ENCODE peak calls at places on chromosomes 3 and 15, in seven cellular contexts. U is IMR-90, N is RWPE2, F is heart right ventricle, L is colonic mucosa, B is OCI-LY7, E is body of pancreas. I is an unnamed sample. For H3K9me3, the result is how much of the 10 kb centered on the place peaks cover.

GRCh38 chr3:131228522-131228921 is 153.1 kb upstream of the NUDT16 start:
- DNase-seq in B (no peak), L (no peak), E (no peak), F (no peak), U (no peak), N (no peak), I (no peak)

GRCh38 chr3:74613060-74613459 is 1.4 kb downstream of the CNTN3 start:
- DNase-seq in L (no peak), F (no peak), N (no peak), B (no peak), E (no peak), U (peak), I (no peak)

GRCh38 chr3:107825556-107825955 is 265.3 kb downstream of the CD47 start:
- DNase-seq in L (no peak), F (no peak), N (no peak), U (no peak), E (no peak), B (no peak), I (no peak)

GRCh38 chr15:69743091-69743490 is 290.5 kb downstream of the RPLP1 start:
- DNase-seq in N (no peak), E (no peak), F (no peak), U (no peak), B (no peak), L (no peak), I (no peak)

GRCh38 chr3:66228707-66229106 is 7.9 kb downstream of the SLC25A26 start:
- DNase-seq in F (no peak), E (no peak), L (no peak), U (peak), N (no peak), B (no peak), I (no peak)

GRCh38 chr3:97793415-97794019 is 28.3 kb upstream of the CRYBG3 start:
- DNase-seq in N (no peak), U (peak), E (no peak), B (peak), L (no peak), F (no peak), I (no peak)

GRCh38 chr15:63372018-63372705 is 9.5 kb downstream of the CA12 start:
- DNase-seq in U (peak), F (no peak), B (no peak), E (no peak), N (peak), L (no peak), I (no peak)

GRCh38 chr3:100717063-100717462 is 7.8 kb downstream of the TFG start:
- DNase-seq in E (no peak), N (no peak), L (no peak), B (no peak), F (no peak), U (no peak), I (no peak)

GRCh38 chr3:107928084-107928445 is 162.8 kb downstream of the CD47 start:
- DNase-seq in B (no peak), U (peak), L (no peak), N (no peak), E (no peak), F (no peak), I (no peak)

GRCh38 chr3:173138031-173138430 is 3.0 kb downstream of the SPATA16 start:
- DNase-seq in B (no peak), L (no peak), N (no peak), F (no peak), E (no peak), U (no peak), I (no peak)

GRCh38 chr3:31294430-31295149 is 238.1 kb upstream of the STT3B start:
- DNase-seq in U (peak), F (no peak), E (no peak), L (no peak), N (no peak), B (no peak), I (no peak)

GRCh38 chr3:86743233-86743632 is 247.7 kb downstream of the VGLL3 start:
- DNase-seq in N (no peak), U (no peak), E (no peak), F (no peak), L (no peak), B (no peak), I (no peak)

GRCh38 chr15:45522931-45523331 is 376 bp upstream of the SLC30A4 start:
- DNase-seq in F (no peak), U (peak), B (no peak), N (peak), L (no peak), E (no peak), I (peak)

GRCh38 chr15:97171556-97171955 is 788.9 kb upstream of the ARRDC4 start:
- DNase-seq in F (no peak), N (no peak), E (no peak), B (no peak), L (no peak), U (no peak), I (no peak)

GRCh38 chr3:178455264-178455663 is 81.0 kb upstream of the KCNMB2 start:
- DNase-seq in B (no peak), F (no peak), L (no peak), E (no peak), N (no peak), U (no peak), I (no peak)

GRCh38 chr3:187807086-187807862 is 62.0 kb upstream of the BCL6 start:
- DNase-seq in U (peak), E (no peak), F (no peak), N (no peak), B (no peak), L (no peak), I (no peak)

GRCh38 chr15:46934851-46935250 is 782.5 kb upstream of the SEMA6D start:
- DNase-seq in N (no peak), L (no peak), U (no peak), B (no peak), F (no peak), E (no peak), I (no peak)

GRCh38 chr15:46938169-46938568 is 779.1 kb upstream of the SEMA6D start:
- DNase-seq in E (no peak), N (no peak), L (no peak), F (no peak), U (no peak), B (no peak), I (no peak)

DNA sequence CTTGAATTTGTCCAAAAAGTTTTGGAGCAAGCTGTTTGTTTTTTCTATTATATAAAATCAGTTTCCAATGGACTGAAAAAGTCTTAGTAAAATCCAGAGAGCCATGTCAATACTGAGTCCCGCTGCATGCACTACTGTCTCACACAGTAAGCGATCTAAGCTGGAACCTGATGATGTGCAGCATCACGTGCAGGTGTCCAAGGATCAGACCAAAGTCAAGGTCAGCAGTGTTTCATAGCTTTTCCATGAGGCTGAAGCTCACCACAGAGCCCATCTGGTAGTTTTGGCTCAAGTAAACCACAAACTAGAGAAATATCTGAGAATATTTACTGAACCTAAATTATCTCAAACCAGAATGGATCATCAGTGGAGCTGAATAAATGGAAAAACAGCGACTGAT is 784.0 kb upstream of the SEMA6D start:
- DNase-seq in F (no peak), L (no peak), E (no peak), B (no peak), U (no peak), N (no peak), I (no peak)
- H3K9me3 ChIP-seq in F (under half), L (under half), E (under half), B (under half), U (under half), N (under half), I (under half)

GRCh38 chr3:44643024-44643423 is 5.5 kb upstream of the ZNF35 start:
- DNase-seq in B (no peak), E (no peak), L (no peak), N (no peak), U (no peak), F (no peak), I (no peak)

GRCh38 chr3:44647771-44648170 is 761 bp upstream of the ZNF35 start:
- DNase-seq in B (no peak), F (no peak), L (no peak), U (no peak), E (no peak), N (no peak), I (no peak)

GRCh38 chr3:44642337-44642736 is 6.2 kb upstream of the ZNF35 start:
- DNase-seq in N (no peak), L (no peak), U (no peak), F (no peak), B (no peak), E (no peak), I (no peak)
- H3K9me3 ChIP-seq in N (under half), L (under half), U (under half), F (half or more), B (under half), E (under half), I (under half)

GRCh38 chr3:155239960-155240359 is 53.5 kb downstream of the STRIT1 start:
- DNase-seq in F (no peak), B (no peak), U (no peak), N (no peak), L (no peak), E (no peak), I (no peak)
- H3K9me3 ChIP-seq in F (under half), B (under half), U (under half), N (under half), L (under half), E (under half), I (under half)

DNA sequence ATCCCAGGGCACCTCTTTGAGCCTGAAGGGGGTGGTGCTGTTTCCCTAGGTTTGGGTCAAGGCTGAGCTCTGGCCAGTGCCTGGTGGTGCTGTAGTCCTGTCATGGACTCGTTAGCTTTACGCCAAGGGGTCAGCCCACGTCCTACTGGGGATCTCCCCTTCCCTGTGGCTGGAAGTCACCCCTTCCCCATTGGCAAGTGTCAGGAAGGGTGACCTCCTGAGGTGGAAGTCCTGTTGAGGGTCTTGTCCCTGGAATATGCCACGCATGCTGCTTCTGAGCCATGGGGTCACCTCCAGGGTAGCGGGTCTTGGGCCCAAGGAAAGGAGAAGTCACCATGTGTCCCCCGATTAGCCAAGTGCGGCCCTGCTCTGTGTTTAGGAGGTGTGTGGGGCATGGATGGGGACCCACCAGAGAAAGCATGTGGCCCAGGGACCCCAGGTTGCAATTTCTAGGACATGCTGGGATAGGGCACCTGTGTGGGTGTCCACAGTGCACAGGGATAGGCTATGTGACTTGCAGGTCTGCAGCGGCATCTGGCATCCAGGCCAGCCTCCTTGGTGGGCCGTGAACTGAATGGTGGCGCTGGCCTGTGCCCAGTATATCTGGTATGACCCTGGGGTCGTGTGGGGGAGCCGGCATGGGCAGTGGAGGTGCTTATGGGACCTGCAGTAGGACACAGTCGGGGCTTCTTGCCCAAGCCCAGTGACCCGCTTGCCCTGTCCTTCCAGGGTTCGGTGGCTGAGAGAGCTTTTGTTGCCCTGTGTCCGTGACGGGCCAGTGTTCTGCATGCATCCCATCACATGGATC is 226.7 kb downstream of the SNRPN start:
- DNase-seq in L (peak), N (peak), U (no peak), E (peak), B (no peak), F (peak), I (peak)
- H3K9me3 ChIP-seq in L (under half), N (half or more), U (half or more), E (under half), B (under half), F (under half), I (under half)

DNA sequence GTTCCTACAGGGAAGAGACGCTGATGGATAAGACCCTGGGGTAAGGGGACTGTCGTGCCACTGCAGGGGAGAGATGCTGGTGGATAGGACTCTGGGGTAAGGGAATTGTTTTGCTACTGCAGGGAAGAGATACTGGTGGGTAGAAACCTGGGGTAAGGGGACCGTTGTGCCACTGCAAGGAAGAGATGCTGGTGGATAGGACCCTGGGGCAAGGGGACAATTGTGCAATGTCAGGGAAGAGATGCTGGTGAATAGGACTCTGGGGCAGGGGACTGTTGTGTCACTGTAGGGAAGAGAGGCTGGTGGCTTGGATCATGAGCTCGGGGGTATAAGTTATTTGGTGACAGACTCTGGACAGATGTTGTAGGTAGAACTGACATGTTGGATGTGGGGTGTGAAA is 37.6 kb downstream of the WNT7A start:
- DNase-seq in F (no peak), L (no peak), N (no peak), U (no peak), B (no peak), E (no peak), I (no peak)
- H3K9me3 ChIP-seq in F (under half), L (under half), N (under half), U (under half), B (under half), E (under half), I (under half)

GRCh38 chr15:87135109-87135508 is 1055.4 kb downstream of the AGBL1 start:
- DNase-seq in U (no peak), N (no peak), L (no peak), F (no peak), B (no peak), E (no peak), I (no peak)

GRCh38 chr15:87131067-87131466 is 1051.4 kb downstream of the AGBL1 start:
- DNase-seq in U (no peak), L (no peak), B (no peak), N (no peak), F (no peak), E (no peak), I (no peak)

DNA sequence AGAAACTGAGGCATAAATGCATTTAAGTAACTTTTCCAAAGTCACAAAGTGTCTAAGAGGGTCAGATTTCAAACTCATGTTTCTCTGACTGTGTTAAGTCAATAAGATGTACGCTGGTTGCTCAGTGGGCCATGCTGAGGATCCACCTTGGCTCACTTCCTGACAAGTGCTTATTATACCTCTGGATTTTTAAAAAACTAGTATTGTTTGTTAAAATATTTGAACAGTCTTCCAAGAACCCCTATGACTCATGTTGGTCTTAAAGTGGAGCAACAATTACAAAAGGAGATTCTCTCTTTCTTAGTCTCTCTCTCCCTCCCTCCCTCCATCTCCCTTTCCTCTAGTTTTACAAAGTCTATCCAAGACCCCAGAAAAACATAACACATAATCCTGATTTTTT is 1050.2 kb downstream of the AGBL1 start:
- DNase-seq in N (no peak), E (no peak), B (no peak), L (no peak), U (no peak), F (no peak), I (no peak)
- H3K9me3 ChIP-seq in N (under half), E (under half), B (under half), L (under half), U (under half), F (under half), I (under half)